ENCODE peak calls at places on chromosomes 5 and 9, in four cellular contexts. B is stomach, O is colonic mucosa, K is sigmoid colon. N is an unnamed sample.

GRCh38 chr9:131714161-131714646 is 25.7 kb downstream of the RAPGEF1 start:
- DNase-seq in B (peak; percentile 73), K (peak; percentile 90), O (no peak), N (no peak)

GRCh38 chr9:76704601-76705204 is 59.5 kb upstream of the PCA3 start:
- DNase-seq in B (no peak), O (no peak), K (no peak), N (no peak)

GRCh38 chr9:38287420-38287985 is 105.0 kb upstream of the ALDH1B1 start:
- DNase-seq in O (no peak), B (no peak), K (no peak), N (peak; percentile 13)

GRCh38 chr5:4896328-4896727 is 243.8 kb upstream of the ADAMTS16 start:
- DNase-seq in B (no peak), O (no peak), K (no peak), N (no peak)

GRCh38 chr5:7869474-7870136 is 657 bp downstream of the MTRR start:
- DNase-seq in B (peak; percentile 36), K (no peak), O (no peak), N (peak; percentile 55)

GRCh38 chr9:130300739-130301138 is 35.2 kb downstream of the HMCN2 start:
- DNase-seq in B (no peak), O (no peak), K (no peak), N (no peak)

GRCh38 chr5:106739127-106739526 is 931.6 kb downstream of the EFNA5 start:
- DNase-seq in O (no peak), B (no peak), K (no peak), N (no peak)

GRCh38 chr9:27353405-27354229 is 56.7 kb upstream of the EQTN start:
- DNase-seq in B (no peak), O (no peak), K (no peak), N (no peak)

GRCh38 chr9:2465921-2466460 is 155.6 kb upstream of the VLDLR start:
- DNase-seq in B (no peak), O (peak; percentile 56), K (no peak), N (no peak)

GRCh38 chr9:26502311-26502710 is 390.3 kb downstream of the CAAP1 start:
- DNase-seq in B (no peak), O (no peak), K (no peak), N (no peak)

GRCh38 chr9:137149942-137150484 is 11.1 kb downstream of the GRIN1 start:
- DNase-seq in O (no peak), K (no peak), B (peak; percentile 47), N (no peak)

GRCh38 chr5:103808464-103809106 is 246.0 kb upstream of the NUDT12 start:
- DNase-seq in B (no peak), K (no peak), O (peak; percentile 21), N (no peak)

GRCh38 chr9:128142596-128142995 is 6.7 kb upstream of the LCN2 start:
- DNase-seq in B (no peak), O (no peak), K (no peak), N (peak; percentile 16)

GRCh38 chr9:70668751-70669150 is 254.3 kb upstream of the KLF9 start:
- DNase-seq in K (no peak), O (no peak), B (no peak), N (no peak)

GRCh38 chr9:122350577-122351355 is 20.1 kb upstream of the PTGS1 start:
- DNase-seq in O (peak; percentile 86), K (peak; percentile 90), B (peak; percentile 84), N (peak; percentile 87)

GRCh38 chr9:122348791-122349190 is 22.0 kb upstream of the PTGS1 start:
- DNase-seq in K (no peak), O (no peak), B (no peak), N (no peak)

GRCh38 chr9:122348288-122348777 is 22.5 kb upstream of the PTGS1 start:
- DNase-seq in B (no peak), O (no peak), K (peak; percentile 25), N (no peak)

GRCh38 chr9:122347348-122348287 is 23.2 kb upstream of the PTGS1 start:
- DNase-seq in K (no peak), B (no peak), O (peak; percentile 81), N (no peak)

GRCh38 chr9:122349201-122349600 is 21.6 kb upstream of the PTGS1 start:
- DNase-seq in K (peak; percentile 17), B (no peak), O (no peak), N (no peak)
- H3K27me3 ChIP-seq in K (no peaks in the 10 kb centered on the region), B (no peaks in the 10 kb centered on the region), O (no peaks in the 10 kb centered on the region), N (no peaks in the 10 kb centered on the region)

GRCh38 chr5:140075371-140075770 is 32.3 kb upstream of the NRG2 start:
- DNase-seq in K (no peak), O (no peak), B (no peak), N (no peak)
- TF ChIP-seq CTCF in K (no peak), O (no peak), B (no peak), N (no peak)

GRCh38 chr5:180646963-180647305 is 2.5 kb downstream of the FLT4 start:
- DNase-seq in B (no peak), O (no peak), K (no peak), N (no peak)
- H3K27me3 ChIP-seq in B (peaks cover 91% of the 10 kb centered on the region), O (peaks cover 22% of the 10 kb centered on the region), K (peaks cover 43% of the 10 kb centered on the region), N (no peaks in the 10 kb centered on the region)

DNA sequence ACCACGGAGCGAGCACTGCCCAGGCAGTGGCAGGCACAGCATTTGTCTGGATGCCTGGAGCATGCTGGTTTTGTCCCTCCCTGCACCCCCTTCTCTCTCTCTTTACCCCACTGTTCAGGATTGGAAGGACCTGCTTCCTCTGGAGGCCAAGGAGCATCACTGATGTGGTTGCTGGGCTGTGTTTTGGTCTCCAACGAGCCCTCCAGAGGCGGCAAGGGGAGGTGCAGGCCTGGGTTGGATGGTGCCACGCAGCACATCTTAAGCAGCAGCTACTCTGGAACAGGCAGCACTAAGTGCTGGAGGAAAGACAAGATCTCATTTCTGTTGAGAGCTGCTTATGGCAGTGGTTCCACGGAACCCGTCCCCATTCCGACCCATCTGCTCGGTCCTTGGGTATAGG is 139.6 kb downstream of the CMYA5 start:
- DNase-seq in O (no peak), B (no peak), K (no peak), N (no peak)
- TF ChIP-seq CTCF in O (no peak), B (no peak), K (no peak), N (no peak)

N was measured in Peyer's patch.